ENCODE peak calls at places on chromosome 12, in four cellular contexts. R, U, K and Q are unnamed samples.

GRCh38 chr12:117023998-117024960 is 74.9 kb downstream of the TESC start:
- DNase-seq in R (no peak), U (no peak), K (no peak), Q (no peak)

GRCh38 chr12:57522019-57522886 is at the start of gene MBD6:
- DNase-seq in R (peak; percentile 95), U (peak; percentile 75), K (peak; percentile 89), Q (no peak)

GRCh38 chr12:82176761-82177490 is 181.3 kb downstream of the CCDC59 start:
- DNase-seq in R (no peak), U (no peak), K (no peak), Q (no peak)

GRCh38 chr12:6608592-6609311 is 1.6 kb upstream of the CHD4 start:
- DNase-seq in R (no peak), U (no peak), K (no peak), Q (no peak)

GRCh38 chr12:11482955-11483354 is 87.6 kb upstream of the PRB2 start:
- DNase-seq in R (no peak), U (no peak), K (no peak), Q (no peak)

GRCh38 chr12:71397433-71397954 is 42.1 kb upstream of the LGR5 start:
- DNase-seq in R (no peak), U (no peak), K (no peak), Q (no peak)

GRCh38 chr12:57612711-57613426 is 1.6 kb downstream of the ARHGEF25 start:
- DNase-seq in R (no peak), U (no peak), K (no peak), Q (no peak)

GRCh38 chr12:14885718-14886201 is at the start of gene MGP:
- DNase-seq in R (peak; percentile 42), U (no peak), K (no peak), Q (no peak)

GRCh38 chr12:109827566-109828550 is 5.3 kb downstream of the TRPV4 start:
- DNase-seq in R (peak; percentile 19), U (no peak), K (no peak), Q (no peak)

GRCh38 chr12:60144395-60144794 is 548.6 kb downstream of the SLC16A7 start:
- DNase-seq in R (no peak), U (no peak), K (no peak), Q (no peak)

GRCh38 chr12:22656835-22657234 is 31.9 kb downstream of the ETNK1 start:
- DNase-seq in R (no peak), U (no peak), K (no peak), Q (no peak)

GRCh38 chr12:49854976-49855375 is 12.1 kb upstream of the BCDIN3D start:
- DNase-seq in R (no peak), U (no peak), K (no peak), Q (no peak)

DNA sequence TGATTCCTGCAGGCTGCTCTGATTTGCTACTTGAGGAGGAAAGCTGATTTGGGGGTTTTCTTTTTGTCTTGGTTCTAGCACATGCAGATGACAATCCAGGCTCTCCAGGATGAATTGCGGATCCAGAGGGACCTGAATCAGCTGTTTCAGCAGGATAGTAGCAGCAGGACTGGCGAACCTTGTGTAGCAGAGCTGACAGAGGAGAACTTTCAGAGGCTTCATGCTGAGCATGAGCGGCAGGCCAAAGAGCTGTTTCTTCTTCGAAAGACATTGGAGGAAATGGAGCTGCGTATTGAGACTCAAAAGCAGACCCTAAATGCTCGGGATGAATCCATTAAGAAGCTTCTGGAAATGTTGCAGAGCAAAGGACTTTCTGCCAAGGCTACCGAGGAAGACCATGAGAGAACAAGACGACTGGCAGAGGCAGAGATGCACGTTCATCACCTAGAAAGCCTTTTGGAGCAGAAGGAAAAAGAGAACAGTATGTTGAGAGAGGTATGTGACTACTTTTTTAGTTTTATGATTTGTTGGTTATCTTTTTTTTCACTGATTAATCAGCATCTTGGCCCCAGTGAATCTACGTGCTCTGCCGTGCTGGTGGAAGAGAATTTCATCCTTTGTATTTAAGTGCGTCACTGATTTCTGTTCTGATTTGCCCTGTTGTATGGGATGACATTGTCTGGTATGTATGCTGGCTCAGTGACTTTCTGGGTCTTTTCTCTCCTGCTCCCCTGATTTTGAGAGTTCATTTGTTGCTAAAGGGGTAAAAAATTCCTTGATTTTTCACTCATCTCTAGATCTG is 92.3 kb downstream of the ERC1 start:
- DNase-seq in R (no peak), U (no peak), K (no peak), Q (no peak)
- H3K4me3 ChIP-seq in R (no peak overlapping the region), U (no peak overlapping the region), K (no peak overlapping the region), Q (no peak overlapping the region)

DNA sequence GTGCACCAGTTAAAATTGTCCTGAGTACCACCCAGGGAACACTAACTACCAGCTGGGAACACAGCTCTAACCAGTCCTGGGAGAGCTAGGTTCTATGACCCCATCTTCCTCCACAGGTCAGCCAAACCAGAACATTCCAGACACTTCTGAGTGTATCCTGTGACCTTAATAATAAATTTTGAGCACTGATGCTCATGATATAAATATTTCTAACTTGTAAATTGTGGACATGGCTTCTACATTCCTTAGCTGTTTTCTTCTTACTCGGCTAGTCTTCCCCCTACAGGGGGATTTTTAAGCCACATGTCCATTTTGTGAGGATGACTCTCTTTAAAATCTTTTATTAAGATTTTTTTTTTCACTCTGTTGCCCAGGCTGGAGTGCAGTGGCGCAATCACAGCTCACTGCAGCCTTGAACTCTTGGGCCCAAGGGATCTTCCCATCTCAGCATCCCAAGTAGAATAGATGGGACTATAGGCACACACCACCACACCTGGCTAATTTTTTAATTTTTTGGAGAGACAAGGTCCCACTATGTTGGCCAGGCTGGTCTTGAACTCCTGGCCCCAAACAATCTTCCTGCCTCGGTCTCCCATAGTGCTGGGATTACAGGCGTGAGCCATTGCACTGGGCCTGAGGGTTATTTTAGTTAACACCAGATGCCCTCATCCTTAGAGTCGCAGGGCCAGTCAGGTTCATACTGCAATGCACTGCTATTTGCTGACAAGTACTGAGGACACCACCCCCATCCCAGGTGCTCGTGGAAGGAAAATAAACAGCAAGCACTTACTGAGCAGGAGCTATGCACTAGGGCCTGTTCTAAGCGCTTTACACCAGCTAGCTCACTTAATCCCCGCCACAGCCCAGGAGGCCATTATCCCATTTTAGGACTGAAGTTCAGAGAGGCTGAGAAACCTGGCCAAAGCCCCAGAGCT is 142.6 kb upstream of the NCOR2 start:
- DNase-seq in R (no peak), U (no peak), K (peak; percentile 50), Q (no peak)
- TF ChIP-seq CTCF in R (no peak), U (no peak), K (peak; percentile 57), Q (no peak)

GRCh38 chr12:31368666-31369361 is 42.9 kb upstream of the SINHCAF start:
- DNase-seq in R (no peak), U (no peak), K (no peak), Q (no peak)

GRCh38 chr12:31370645-31371620 is 45.0 kb upstream of the SINHCAF start:
- DNase-seq in R (no peak), U (no peak), K (no peak), Q (no peak)

GRCh38 chr12:31366104-31366621 is 40.2 kb upstream of the SINHCAF start:
- DNase-seq in R (no peak), U (no peak), K (no peak), Q (no peak)

GRCh38 chr12:31369712-31370521 is 44.0 kb upstream of the SINHCAF start:
- DNase-seq in R (peak; percentile 60), U (no peak), K (no peak), Q (peak; percentile 43)
- H3K4me3 ChIP-seq in R (no peak overlapping the region), U (no peak overlapping the region), K (no peak overlapping the region), Q (no peak overlapping the region)

GRCh38 chr12:93888964-93889363 is 211.8 kb downstream of the CRADD start:
- DNase-seq in R (no peak), U (no peak), K (no peak), Q (no peak)

GRCh38 chr12:93894391-93895095 is 217.4 kb downstream of the CRADD start:
- DNase-seq in R (peak; percentile 48), U (no peak), K (no peak), Q (no peak)

GRCh38 chr12:93895096-93895460 is 217.9 kb downstream of the CRADD start:
- DNase-seq in R (no peak), U (no peak), K (no peak), Q (no peak)

GRCh38 chr12:93889516-93890202 is 212.5 kb downstream of the CRADD start:
- DNase-seq in R (no peak), U (no peak), K (no peak), Q (no peak)

GRCh38 chr12:93892431-93893210 is 215.4 kb downstream of the CRADD start:
- DNase-seq in R (no peak), U (no peak), K (no peak), Q (no peak)
- TF ChIP-seq CTCF in R (no peak), U (no peak), K (no peak), Q (no peak)

DNA sequence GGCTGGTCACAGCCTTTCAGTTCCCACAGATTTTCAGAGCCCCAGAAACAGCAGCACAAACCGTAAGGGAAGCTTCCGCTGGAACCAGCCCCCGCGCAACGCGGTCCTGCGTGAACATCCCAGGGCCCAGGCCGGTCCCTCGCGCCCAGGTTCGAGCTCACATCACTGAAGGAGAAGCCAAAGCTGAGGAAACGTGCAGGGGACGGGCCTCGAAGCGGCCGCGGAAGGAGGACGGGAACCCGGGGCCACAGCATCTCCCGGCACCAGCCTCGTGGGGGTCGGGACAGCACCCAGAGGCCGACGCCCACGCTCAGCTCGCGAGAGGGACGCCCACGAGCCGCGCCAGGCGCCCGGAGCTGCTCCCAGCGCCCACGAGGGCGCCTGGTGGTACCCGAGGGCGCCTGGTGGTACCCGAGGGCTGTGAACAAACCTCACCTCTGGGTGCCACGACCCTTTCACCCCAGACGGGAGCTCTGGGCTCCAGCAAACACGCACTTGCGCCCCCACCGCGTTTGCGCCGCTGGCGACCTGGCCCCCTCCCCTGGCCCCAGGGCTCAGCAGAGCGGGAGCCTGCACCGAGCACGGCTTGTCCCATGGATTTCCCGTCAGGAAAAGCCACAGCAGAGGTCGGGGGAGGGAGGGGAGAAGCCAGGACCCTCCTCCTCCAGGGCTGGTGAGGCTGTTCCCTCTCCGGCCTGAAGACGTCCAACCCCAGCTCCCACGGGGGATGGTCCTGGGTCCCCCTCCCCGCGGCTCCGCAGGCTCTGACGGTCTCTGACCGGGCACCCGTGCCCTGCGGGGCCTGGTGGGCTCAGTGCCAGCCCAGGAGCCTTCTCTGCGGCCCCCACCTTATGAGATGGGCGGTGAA is 6.9 kb downstream of the LRCOL1 start:
- DNase-seq in R (no peak), U (no peak), K (no peak), Q (no peak)
- H3K4me3 ChIP-seq in R (no peak overlapping the region), U (no peak overlapping the region), K (no peak overlapping the region), Q (no peak overlapping the region)

GRCh38 chr12:91327889-91328288 is 145.3 kb upstream of the DCN start:
- DNase-seq in R (no peak), U (no peak), K (no peak), Q (no peak)

GRCh38 chr12:91333966-91334365 is 151.3 kb upstream of the DCN start:
- DNase-seq in R (no peak), U (no peak), K (no peak), Q (no peak)

GRCh38 chr12:91331371-91331770 is 148.8 kb upstream of the DCN start:
- DNase-seq in R (no peak), U (no peak), K (no peak), Q (no peak)

GRCh38 chr12:91335724-91336123 is 153.1 kb upstream of the DCN start:
- DNase-seq in R (no peak), U (no peak), K (no peak), Q (no peak)

GRCh38 chr12:91332305-91332704 is 149.7 kb upstream of the DCN start:
- DNase-seq in R (no peak), U (no peak), K (no peak), Q (no peak)
- TF ChIP-seq CTCF in R (no peak), U (no peak), K (peak; percentile 35), Q (no peak)

DNA sequence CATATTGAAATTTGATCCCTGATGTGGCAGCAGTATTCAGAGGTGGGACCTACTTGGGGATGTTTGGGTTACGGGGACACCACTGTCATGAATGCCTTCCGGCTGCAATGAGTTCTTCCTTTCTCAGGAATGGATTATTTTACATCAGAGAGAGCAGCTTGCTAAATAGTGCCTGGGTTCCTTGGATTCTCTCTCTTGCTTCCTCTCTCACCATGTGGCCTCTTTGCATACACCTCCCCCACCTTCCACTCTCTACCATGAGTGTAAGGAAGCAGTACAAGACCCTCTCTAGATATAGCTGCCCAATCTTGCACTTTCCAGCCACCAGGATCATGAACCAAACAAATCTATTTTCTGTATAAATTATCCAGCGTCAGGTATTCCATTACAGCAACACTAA is 15.4 kb upstream of the SCAF11 start:
- DNase-seq in R (no peak), U (no peak), K (no peak), Q (no peak)
- H3K4me3 ChIP-seq in R (no peak overlapping the region), U (no peak overlapping the region), K (no peak overlapping the region), Q (no peak overlapping the region)